ENCODE peak calls at places on chromosomes 3 and 15, in seven cellular contexts. Z, Q, M, E, H, K and G are unnamed samples.

GRCh38 chr3:192916455-192917257 is 1.0 kb downstream of the MB21D2 start:
- DNase-seq in Z (peak; percentile 60), Q (peak; percentile 78), M (peak; percentile 77), E (no peak), H (peak; percentile 92), K (peak; percentile 80), G (no peak)

GRCh38 chr3:109257269-109257668 is 59.0 kb downstream of the DPPA2 start:
- DNase-seq in Z (no peak), Q (no peak), M (no peak), E (no peak), H (no peak), K (no peak), G (no peak)

GRCh38 chr3:112303811-112304325 is 9.9 kb upstream of the SLC9C1 start:
- DNase-seq in Z (no peak), Q (peak; percentile 76), M (no peak), E (peak; percentile 59), H (no peak), K (no peak), G (no peak)

GRCh38 chr15:76968310-76968709 is 26.6 kb upstream of the PSTPIP1 start:
- DNase-seq in Z (no peak), Q (no peak), M (no peak), E (no peak), H (no peak), K (no peak), G (no peak)

GRCh38 chr3:141152801-141153678 is 78.6 kb upstream of the PXYLP1 start:
- DNase-seq in Z (no peak), Q (peak; percentile 66), M (peak; percentile 44), E (no peak), H (peak; percentile 70), K (peak; percentile 46), G (no peak)

GRCh38 chr3:46442591-46443530 is 21.8 kb downstream of the LTF start:
- DNase-seq in Z (peak; percentile 72), Q (no peak), M (no peak), E (no peak), H (no peak), K (no peak), G (no peak)

GRCh38 chr3:54882114-54882833 is 45.6 kb downstream of the LRTM1 start:
- DNase-seq in Z (no peak), Q (no peak), M (no peak), E (no peak), H (no peak), K (no peak), G (no peak)

GRCh38 chr15:32747886-32748285 is 30.1 kb downstream of the GREM1 start:
- DNase-seq in Z (no peak), Q (no peak), M (no peak), E (no peak), H (no peak), K (no peak), G (no peak)

GRCh38 chr15:78619022-78619950 is 1.5 kb downstream of the CHRNA3 start:
- DNase-seq in Z (no peak), Q (no peak), M (no peak), E (no peak), H (no peak), K (no peak), G (no peak)

GRCh38 chr15:78360958-78361714 is 21.0 kb downstream of the CRABP1 start:
- DNase-seq in Z (no peak), Q (no peak), M (no peak), E (no peak), H (no peak), K (no peak), G (no peak)

GRCh38 chr3:159807137-159808028 is 181.3 kb upstream of the IL12A start:
- DNase-seq in Z (no peak), Q (no peak), M (no peak), E (no peak), H (no peak), K (no peak), G (no peak)

GRCh38 chr3:57758686-57759085 is 2.6 kb downstream of the SLMAP start:
- DNase-seq in Z (no peak), Q (no peak), M (no peak), E (no peak), H (no peak), K (no peak), G (no peak)

GRCh38 chr3:183372911-183373310 is 55.5 kb downstream of the MCF2L2 start:
- DNase-seq in Z (no peak), Q (no peak), M (no peak), E (no peak), H (no peak), K (no peak), G (no peak)

GRCh38 chr3:51985971-51986947 is 2.9 kb downstream of the ACY1 start:
- DNase-seq in Z (peak; percentile 67), Q (no peak), M (no peak), E (no peak), H (no peak), K (no peak), G (no peak)

GRCh38 chr15:59699810-59700431 is 10.8 kb upstream of the BNIP2 start:
- DNase-seq in Z (no peak), Q (no peak), M (no peak), E (no peak), H (no peak), K (no peak), G (no peak)

GRCh38 chr15:69557340-69558137 is 104.9 kb downstream of the RPLP1 start:
- DNase-seq in Z (peak; percentile 47), Q (no peak), M (no peak), E (no peak), H (no peak), K (no peak), G (no peak)

GRCh38 chr15:69556344-69556743 is 103.7 kb downstream of the RPLP1 start:
- DNase-seq in Z (no peak), Q (no peak), M (no peak), E (no peak), H (no peak), K (no peak), G (no peak)

GRCh38 chr15:69553686-69554085 is 101.1 kb downstream of the RPLP1 start:
- DNase-seq in Z (peak; percentile 29), Q (no peak), M (no peak), E (no peak), H (no peak), K (no peak), G (no peak)

GRCh38 chr15:69554321-69554961 is 101.8 kb downstream of the RPLP1 start:
- DNase-seq in Z (peak; percentile 66), Q (no peak), M (no peak), E (no peak), H (no peak), K (no peak), G (no peak)

DNA sequence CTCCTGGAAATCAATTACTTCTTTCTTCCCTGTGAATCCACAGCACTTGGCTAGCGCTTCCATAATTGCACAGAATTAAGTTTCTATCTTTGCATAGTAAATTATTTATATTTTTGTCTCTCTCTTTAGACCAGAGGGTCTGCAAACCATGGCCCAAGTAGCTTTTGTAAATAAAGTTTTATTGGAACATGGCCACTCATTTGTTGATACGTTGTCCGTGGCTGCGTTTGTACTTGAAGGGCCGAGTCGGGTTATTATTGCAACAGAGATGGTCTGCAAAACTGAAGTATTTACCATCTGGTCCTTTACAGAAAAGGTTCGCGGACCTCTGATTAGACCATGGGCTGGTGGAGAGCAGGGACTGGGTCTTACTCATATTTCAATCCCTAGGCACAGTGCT is 102.5 kb downstream of the RPLP1 start:
- DNase-seq in Z (no peak), Q (no peak), M (no peak), E (no peak), H (no peak), K (no peak), G (no peak)
- H3K27ac ChIP-seq in Z (peak overlapping the region; percentile 74), Q (no peak overlapping the region), M (no peak overlapping the region), E (no peak overlapping the region), H (no peak overlapping the region), K (no peak overlapping the region), G (no peak overlapping the region)

GRCh38 chr3:50261505-50261904 is 7.4 kb upstream of the SEMA3B start:
- DNase-seq in Z (no peak), Q (no peak), M (peak; percentile 7), E (no peak), H (no peak), K (no peak), G (no peak)
- H3K4me3 ChIP-seq in Z (no peak overlapping the region), Q (no peak overlapping the region), M (no peak overlapping the region), E (no peak overlapping the region), H (no peak overlapping the region), K (no peak overlapping the region), G (no peak overlapping the region)

DNA sequence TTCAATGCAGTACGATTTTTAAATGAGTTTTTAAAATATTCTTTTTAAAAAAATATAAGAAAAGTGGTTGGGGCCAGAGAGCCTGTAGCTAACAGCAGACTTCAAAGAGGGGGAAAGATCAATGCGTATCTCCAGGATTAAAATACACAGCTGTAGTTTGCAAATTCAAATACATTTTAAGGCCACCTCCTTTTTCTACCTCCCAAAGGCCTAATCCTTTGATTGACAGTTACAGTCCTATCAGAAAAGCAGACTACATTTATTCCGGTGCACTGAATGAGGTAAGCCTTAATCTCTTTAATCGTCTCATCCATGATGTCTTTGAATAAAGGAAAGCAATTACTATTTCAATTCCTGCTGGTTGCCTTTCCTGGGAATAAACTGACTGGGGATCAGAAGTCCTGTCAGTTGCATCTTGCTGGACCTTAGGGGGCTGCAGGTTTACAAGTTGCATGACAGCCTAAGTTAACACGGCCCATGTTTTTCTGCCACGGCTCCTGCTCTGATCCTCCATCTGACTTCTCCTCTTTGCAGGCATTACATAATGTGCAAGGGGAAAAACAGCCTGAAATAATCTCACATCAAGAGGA is 51.7 kb downstream of the CADPS start:
- DNase-seq in Z (no peak), Q (no peak), M (no peak), E (no peak), H (no peak), K (no peak), G (no peak)
- H3K27ac ChIP-seq in Z (no peak overlapping the region), Q (no peak overlapping the region), M (no peak overlapping the region), E (no peak overlapping the region), H (no peak overlapping the region), K (no peak overlapping the region), G (no peak overlapping the region)

GRCh38 chr15:63517614-63518013 is 13.2 kb downstream of the USP3 start:
- DNase-seq in Z (peak; percentile 26), Q (no peak), M (no peak), E (no peak), H (no peak), K (no peak), G (no peak)
- H3K4me3 ChIP-seq in Z (no peak overlapping the region), Q (no peak overlapping the region), M (no peak overlapping the region), E (no peak overlapping the region), H (no peak overlapping the region), K (no peak overlapping the region), G (no peak overlapping the region)

DNA sequence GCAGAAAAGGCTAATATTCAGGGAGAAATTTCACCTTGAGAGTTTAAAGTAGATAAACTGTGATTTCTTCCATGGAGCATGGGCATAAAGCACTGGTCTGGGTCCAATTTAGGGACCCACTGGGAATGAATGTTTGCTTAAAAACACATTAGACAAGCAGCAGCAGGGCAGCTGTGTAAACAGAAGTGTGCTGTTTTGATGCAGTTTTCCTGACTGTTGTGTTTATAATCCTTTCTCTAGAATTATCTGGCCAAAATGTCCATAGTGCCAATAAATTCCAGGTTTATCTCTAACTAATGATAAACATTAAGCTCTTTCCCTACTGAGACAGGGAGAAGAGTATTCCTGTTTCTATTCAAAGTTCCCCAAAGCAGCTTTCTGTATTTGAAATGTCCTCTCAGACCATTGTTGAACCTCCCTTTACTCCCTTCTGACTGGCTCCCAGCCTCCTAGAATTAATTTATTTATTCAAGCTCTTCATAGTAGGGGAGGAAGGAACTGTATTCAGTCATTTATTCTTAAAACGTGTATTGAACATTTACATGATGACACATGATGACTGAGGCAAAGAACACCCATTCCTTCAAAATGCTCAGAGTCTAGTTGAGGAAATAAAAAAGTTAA is 7.0 kb upstream of the TM4SF18 start:
- DNase-seq in Z (no peak), Q (no peak), M (no peak), E (no peak), H (no peak), K (no peak), G (no peak)
- H3K27ac ChIP-seq in Z (peak overlapping the region; percentile 49), Q (no peak overlapping the region), M (peak overlapping the region; percentile 92), E (no peak overlapping the region), H (peak overlapping the region; percentile 53), K (peak overlapping the region; percentile 79), G (no peak overlapping the region)